ENCODE peak calls at places on chromosomes 16 and 17, in four cellular contexts. One of them, this sample, is unnamed.

GRCh38 chr17:72173475-72174116 is 52.8 kb downstream of the SOX9 start:
- DNase-seq in activated CD8-positive, alpha-beta memory T cell treated with anti-CD3 and anti-CD28 coated beads for 1 hour: no peak
- DNase-seq in stimulated activated CD8-positive, alpha-beta memory T cell treated with anti-CD3 and anti-CD28 coated beads, Interleukin-7, amount 100 ng/mL, for 24 hours: no peak
- DNase-seq in activated naive CD4-positive, alpha-beta T cell: no peak
- DNase-seq in this sample: no peak

GRCh38 chr17:68812876-68813584 is 142.2 kb downstream of the ABCA8 start:
- DNase-seq in activated CD8-positive, alpha-beta memory T cell treated with anti-CD3 and anti-CD28 coated beads for 1 hour: no peak
- DNase-seq in stimulated activated CD8-positive, alpha-beta memory T cell treated with anti-CD3 and anti-CD28 coated beads, Interleukin-7, amount 100 ng/mL, for 24 hours: no peak
- DNase-seq in activated naive CD4-positive, alpha-beta T cell: no peak
- DNase-seq in this sample: no peak

GRCh38 chr16:49969356-49970030 is 55.5 kb upstream of the CNEP1R1 start:
- DNase-seq in activated CD8-positive, alpha-beta memory T cell treated with anti-CD3 and anti-CD28 coated beads for 1 hour: no peak
- DNase-seq in stimulated activated CD8-positive, alpha-beta memory T cell treated with anti-CD3 and anti-CD28 coated beads, Interleukin-7, amount 100 ng/mL, for 24 hours: no peak
- DNase-seq in activated naive CD4-positive, alpha-beta T cell: no peak
- DNase-seq in this sample: no peak

GRCh38 chr16:64453643-64454042 is 668.2 kb downstream of the CDH11 start:
- DNase-seq in activated CD8-positive, alpha-beta memory T cell treated with anti-CD3 and anti-CD28 coated beads for 1 hour: no peak
- DNase-seq in stimulated activated CD8-positive, alpha-beta memory T cell treated with anti-CD3 and anti-CD28 coated beads, Interleukin-7, amount 100 ng/mL, for 24 hours: no peak
- DNase-seq in activated naive CD4-positive, alpha-beta T cell: no peak
- DNase-seq in this sample: no peak

GRCh38 chr16:87740909-87741424 is 24.8 kb downstream of the KLHDC4 start:
- DNase-seq in activated CD8-positive, alpha-beta memory T cell treated with anti-CD3 and anti-CD28 coated beads for 1 hour: no peak
- DNase-seq in stimulated activated CD8-positive, alpha-beta memory T cell treated with anti-CD3 and anti-CD28 coated beads, Interleukin-7, amount 100 ng/mL, for 24 hours: no peak
- DNase-seq in activated naive CD4-positive, alpha-beta T cell: no peak
- DNase-seq in this sample: no peak

GRCh38 chr16:87470332-87470731 is 22.5 kb downstream of the ZCCHC14 start:
- DNase-seq in activated CD8-positive, alpha-beta memory T cell treated with anti-CD3 and anti-CD28 coated beads for 1 hour: no peak
- DNase-seq in stimulated activated CD8-positive, alpha-beta memory T cell treated with anti-CD3 and anti-CD28 coated beads, Interleukin-7, amount 100 ng/mL, for 24 hours: no peak
- DNase-seq in activated naive CD4-positive, alpha-beta T cell: no peak
- DNase-seq in this sample: peak; percentile 57

GRCh38 chr17:73624496-73624988 is 19.7 kb downstream of the SDK2 start:
- DNase-seq in activated CD8-positive, alpha-beta memory T cell treated with anti-CD3 and anti-CD28 coated beads for 1 hour: no peak
- DNase-seq in stimulated activated CD8-positive, alpha-beta memory T cell treated with anti-CD3 and anti-CD28 coated beads, Interleukin-7, amount 100 ng/mL, for 24 hours: no peak
- DNase-seq in activated naive CD4-positive, alpha-beta T cell: no peak
- DNase-seq in this sample: no peak

GRCh38 chr16:4392382-4393242 is 21.0 kb downstream of the VASN start:
- DNase-seq in activated CD8-positive, alpha-beta memory T cell treated with anti-CD3 and anti-CD28 coated beads for 1 hour: no peak
- DNase-seq in stimulated activated CD8-positive, alpha-beta memory T cell treated with anti-CD3 and anti-CD28 coated beads, Interleukin-7, amount 100 ng/mL, for 24 hours: no peak
- DNase-seq in activated naive CD4-positive, alpha-beta T cell: no peak
- DNase-seq in this sample: no peak

GRCh38 chr17:58107306-58107705 is 24.1 kb downstream of the DYNLL2 start:
- DNase-seq in activated CD8-positive, alpha-beta memory T cell treated with anti-CD3 and anti-CD28 coated beads for 1 hour: no peak
- DNase-seq in stimulated activated CD8-positive, alpha-beta memory T cell treated with anti-CD3 and anti-CD28 coated beads, Interleukin-7, amount 100 ng/mL, for 24 hours: no peak
- DNase-seq in activated naive CD4-positive, alpha-beta T cell: no peak
- DNase-seq in this sample: no peak

GRCh38 chr17:67606471-67606870 is 111.3 kb upstream of the NOL11 start:
- DNase-seq in activated CD8-positive, alpha-beta memory T cell treated with anti-CD3 and anti-CD28 coated beads for 1 hour: no peak
- DNase-seq in stimulated activated CD8-positive, alpha-beta memory T cell treated with anti-CD3 and anti-CD28 coated beads, Interleukin-7, amount 100 ng/mL, for 24 hours: no peak
- DNase-seq in activated naive CD4-positive, alpha-beta T cell: no peak
- DNase-seq in this sample: no peak

GRCh38 chr16:57795431-57795878 is 6.8 kb downstream of the KIFC3 start:
- DNase-seq in activated CD8-positive, alpha-beta memory T cell treated with anti-CD3 and anti-CD28 coated beads for 1 hour: no peak
- DNase-seq in stimulated activated CD8-positive, alpha-beta memory T cell treated with anti-CD3 and anti-CD28 coated beads, Interleukin-7, amount 100 ng/mL, for 24 hours: no peak
- DNase-seq in activated naive CD4-positive, alpha-beta T cell: no peak
- DNase-seq in this sample: no peak

GRCh38 chr16:4693956-4694663 is 748 bp downstream of the NUDT16L1 start:
- DNase-seq in activated CD8-positive, alpha-beta memory T cell treated with anti-CD3 and anti-CD28 coated beads for 1 hour: peak; percentile 37
- DNase-seq in stimulated activated CD8-positive, alpha-beta memory T cell treated with anti-CD3 and anti-CD28 coated beads, Interleukin-7, amount 100 ng/mL, for 24 hours: no peak
- DNase-seq in activated naive CD4-positive, alpha-beta T cell: no peak
- DNase-seq in this sample: no peak

GRCh38 chr16:89519881-89520280 is 11.7 kb downstream of the SPG7 start:
- DNase-seq in activated CD8-positive, alpha-beta memory T cell treated with anti-CD3 and anti-CD28 coated beads for 1 hour: no peak
- DNase-seq in stimulated activated CD8-positive, alpha-beta memory T cell treated with anti-CD3 and anti-CD28 coated beads, Interleukin-7, amount 100 ng/mL, for 24 hours: no peak
- DNase-seq in activated naive CD4-positive, alpha-beta T cell: no peak
- DNase-seq in this sample: no peak

GRCh38 chr17:57034807-57035754 is 50.0 kb upstream of the AKAP1 start:
- DNase-seq in activated CD8-positive, alpha-beta memory T cell treated with anti-CD3 and anti-CD28 coated beads for 1 hour: no peak
- DNase-seq in stimulated activated CD8-positive, alpha-beta memory T cell treated with anti-CD3 and anti-CD28 coated beads, Interleukin-7, amount 100 ng/mL, for 24 hours: no peak
- DNase-seq in activated naive CD4-positive, alpha-beta T cell: no peak
- DNase-seq in this sample: no peak

GRCh38 chr17:78255029-78255656 is 23.7 kb downstream of the TMEM235 start:
- DNase-seq in activated CD8-positive, alpha-beta memory T cell treated with anti-CD3 and anti-CD28 coated beads for 1 hour: no peak
- DNase-seq in stimulated activated CD8-positive, alpha-beta memory T cell treated with anti-CD3 and anti-CD28 coated beads, Interleukin-7, amount 100 ng/mL, for 24 hours: no peak
- DNase-seq in activated naive CD4-positive, alpha-beta T cell: no peak
- DNase-seq in this sample: no peak

GRCh38 chr16:55832425-55832787 is 490 bp downstream of the CES1 start:
- DNase-seq in activated CD8-positive, alpha-beta memory T cell treated with anti-CD3 and anti-CD28 coated beads for 1 hour: no peak
- DNase-seq in stimulated activated CD8-positive, alpha-beta memory T cell treated with anti-CD3 and anti-CD28 coated beads, Interleukin-7, amount 100 ng/mL, for 24 hours: no peak
- DNase-seq in activated naive CD4-positive, alpha-beta T cell: no peak
- DNase-seq in this sample: no peak

GRCh38 chr17:40550608-40551007 is 14.7 kb downstream of the CCR7 start:
- DNase-seq in activated CD8-positive, alpha-beta memory T cell treated with anti-CD3 and anti-CD28 coated beads for 1 hour: no peak
- DNase-seq in stimulated activated CD8-positive, alpha-beta memory T cell treated with anti-CD3 and anti-CD28 coated beads, Interleukin-7, amount 100 ng/mL, for 24 hours: no peak
- DNase-seq in activated naive CD4-positive, alpha-beta T cell: no peak
- DNase-seq in this sample: no peak

GRCh38 chr16:56401482-56401881 is 23.9 kb downstream of the AMFR start:
- DNase-seq in activated CD8-positive, alpha-beta memory T cell treated with anti-CD3 and anti-CD28 coated beads for 1 hour: no peak
- DNase-seq in stimulated activated CD8-positive, alpha-beta memory T cell treated with anti-CD3 and anti-CD28 coated beads, Interleukin-7, amount 100 ng/mL, for 24 hours: no peak
- DNase-seq in activated naive CD4-positive, alpha-beta T cell: no peak
- DNase-seq in this sample: no peak

GRCh38 chr17:70048020-70048419 is 27.0 kb upstream of the KCNJ16 start:
- DNase-seq in activated CD8-positive, alpha-beta memory T cell treated with anti-CD3 and anti-CD28 coated beads for 1 hour: no peak
- DNase-seq in stimulated activated CD8-positive, alpha-beta memory T cell treated with anti-CD3 and anti-CD28 coated beads, Interleukin-7, amount 100 ng/mL, for 24 hours: no peak
- DNase-seq in activated naive CD4-positive, alpha-beta T cell: no peak
- DNase-seq in this sample: no peak

GRCh38 chr16:58118801-58119508 is 10.2 kb downstream of the CFAP20 start:
- DNase-seq in activated CD8-positive, alpha-beta memory T cell treated with anti-CD3 and anti-CD28 coated beads for 1 hour: no peak
- DNase-seq in stimulated activated CD8-positive, alpha-beta memory T cell treated with anti-CD3 and anti-CD28 coated beads, Interleukin-7, amount 100 ng/mL, for 24 hours: no peak
- DNase-seq in activated naive CD4-positive, alpha-beta T cell: no peak
- DNase-seq in this sample: no peak

GRCh38 chr16:53530046-53530445 is 27.0 kb upstream of the AKTIP start:
- DNase-seq in activated CD8-positive, alpha-beta memory T cell treated with anti-CD3 and anti-CD28 coated beads for 1 hour: no peak
- DNase-seq in stimulated activated CD8-positive, alpha-beta memory T cell treated with anti-CD3 and anti-CD28 coated beads, Interleukin-7, amount 100 ng/mL, for 24 hours: no peak
- DNase-seq in activated naive CD4-positive, alpha-beta T cell: no peak
- DNase-seq in this sample: no peak

GRCh38 chr16:88633684-88634140 is 4.7 kb upstream of the IL17C start:
- DNase-seq in activated CD8-positive, alpha-beta memory T cell treated with anti-CD3 and anti-CD28 coated beads for 1 hour: peak; percentile 35
- DNase-seq in stimulated activated CD8-positive, alpha-beta memory T cell treated with anti-CD3 and anti-CD28 coated beads, Interleukin-7, amount 100 ng/mL, for 24 hours: no peak
- DNase-seq in activated naive CD4-positive, alpha-beta T cell: no peak
- DNase-seq in this sample: no peak

GRCh38 chr16:54201200-54201599 is 85.4 kb downstream of the IRX3 start:
- DNase-seq in activated CD8-positive, alpha-beta memory T cell treated with anti-CD3 and anti-CD28 coated beads for 1 hour: no peak
- DNase-seq in stimulated activated CD8-positive, alpha-beta memory T cell treated with anti-CD3 and anti-CD28 coated beads, Interleukin-7, amount 100 ng/mL, for 24 hours: no peak
- DNase-seq in activated naive CD4-positive, alpha-beta T cell: no peak
- DNase-seq in this sample: no peak

GRCh38 chr17:15999974-16000827 is 577 bp downstream of the TTC19 start:
- DNase-seq in activated CD8-positive, alpha-beta memory T cell treated with anti-CD3 and anti-CD28 coated beads for 1 hour: no peak
- DNase-seq in stimulated activated CD8-positive, alpha-beta memory T cell treated with anti-CD3 and anti-CD28 coated beads, Interleukin-7, amount 100 ng/mL, for 24 hours: no peak
- DNase-seq in activated naive CD4-positive, alpha-beta T cell: no peak
- DNase-seq in this sample: no peak

GRCh38 chr16:53055603-53056527 is 1.1 kb downstream of the CHD9 start:
- DNase-seq in activated CD8-positive, alpha-beta memory T cell treated with anti-CD3 and anti-CD28 coated beads for 1 hour: no peak
- DNase-seq in stimulated activated CD8-positive, alpha-beta memory T cell treated with anti-CD3 and anti-CD28 coated beads, Interleukin-7, amount 100 ng/mL, for 24 hours: no peak
- DNase-seq in activated naive CD4-positive, alpha-beta T cell: no peak
- DNase-seq in this sample: no peak

GRCh38 chr17:30554839-30555751 is 77.9 kb downstream of the GOSR1 start:
- DNase-seq in activated CD8-positive, alpha-beta memory T cell treated with anti-CD3 and anti-CD28 coated beads for 1 hour: no peak
- DNase-seq in stimulated activated CD8-positive, alpha-beta memory T cell treated with anti-CD3 and anti-CD28 coated beads, Interleukin-7, amount 100 ng/mL, for 24 hours: no peak
- DNase-seq in activated naive CD4-positive, alpha-beta T cell: no peak
- DNase-seq in this sample: no peak

GRCh38 chr16:47565454-47565853 is 104.3 kb downstream of the PHKB start:
- DNase-seq in activated CD8-positive, alpha-beta memory T cell treated with anti-CD3 and anti-CD28 coated beads for 1 hour: no peak
- DNase-seq in stimulated activated CD8-positive, alpha-beta memory T cell treated with anti-CD3 and anti-CD28 coated beads, Interleukin-7, amount 100 ng/mL, for 24 hours: no peak
- DNase-seq in activated naive CD4-positive, alpha-beta T cell: no peak
- DNase-seq in this sample: no peak

GRCh38 chr16:11129378-11129781 is 126.6 kb downstream of the SOCS1 start:
- DNase-seq in activated CD8-positive, alpha-beta memory T cell treated with anti-CD3 and anti-CD28 coated beads for 1 hour: no peak
- DNase-seq in stimulated activated CD8-positive, alpha-beta memory T cell treated with anti-CD3 and anti-CD28 coated beads, Interleukin-7, amount 100 ng/mL, for 24 hours: no peak
- DNase-seq in activated naive CD4-positive, alpha-beta T cell: no peak
- DNase-seq in this sample: no peak

GRCh38 chr17:72984925-72985322 is 107.6 kb downstream of the SLC39A11 start:
- DNase-seq in activated CD8-positive, alpha-beta memory T cell treated with anti-CD3 and anti-CD28 coated beads for 1 hour: no peak
- DNase-seq in stimulated activated CD8-positive, alpha-beta memory T cell treated with anti-CD3 and anti-CD28 coated beads, Interleukin-7, amount 100 ng/mL, for 24 hours: no peak
- DNase-seq in activated naive CD4-positive, alpha-beta T cell: no peak
- DNase-seq in this sample: no peak

GRCh38 chr17:14308636-14308964 is 7.7 kb downstream of the HS3ST3B1 start:
- DNase-seq in activated CD8-positive, alpha-beta memory T cell treated with anti-CD3 and anti-CD28 coated beads for 1 hour: no peak
- DNase-seq in stimulated activated CD8-positive, alpha-beta memory T cell treated with anti-CD3 and anti-CD28 coated beads, Interleukin-7, amount 100 ng/mL, for 24 hours: no peak
- DNase-seq in activated naive CD4-positive, alpha-beta T cell: no peak
- DNase-seq in this sample: no peak

GRCh38 chr16:928526-928925 is 42.3 kb downstream of the LMF1 start:
- DNase-seq in activated CD8-positive, alpha-beta memory T cell treated with anti-CD3 and anti-CD28 coated beads for 1 hour: no peak
- DNase-seq in stimulated activated CD8-positive, alpha-beta memory T cell treated with anti-CD3 and anti-CD28 coated beads, Interleukin-7, amount 100 ng/mL, for 24 hours: no peak
- DNase-seq in activated naive CD4-positive, alpha-beta T cell: no peak
- DNase-seq in this sample: no peak

GRCh38 chr16:31453255-31454204 is 5.8 kb upstream of the ARMC5 start:
- DNase-seq in activated CD8-positive, alpha-beta memory T cell treated with anti-CD3 and anti-CD28 coated beads for 1 hour: no peak
- DNase-seq in stimulated activated CD8-positive, alpha-beta memory T cell treated with anti-CD3 and anti-CD28 coated beads, Interleukin-7, amount 100 ng/mL, for 24 hours: no peak
- DNase-seq in activated naive CD4-positive, alpha-beta T cell: no peak
- DNase-seq in this sample: no peak

GRCh38 chr17:79444226-79444625 is 166.6 kb downstream of the RBFOX3 start:
- DNase-seq in activated CD8-positive, alpha-beta memory T cell treated with anti-CD3 and anti-CD28 coated beads for 1 hour: no peak
- DNase-seq in stimulated activated CD8-positive, alpha-beta memory T cell treated with anti-CD3 and anti-CD28 coated beads, Interleukin-7, amount 100 ng/mL, for 24 hours: no peak
- DNase-seq in activated naive CD4-positive, alpha-beta T cell: no peak
- DNase-seq in this sample: no peak

GRCh38 chr16:58732545-58733247 is 1.4 kb downstream of the GOT2 start:
- DNase-seq in activated CD8-positive, alpha-beta memory T cell treated with anti-CD3 and anti-CD28 coated beads for 1 hour: no peak
- DNase-seq in stimulated activated CD8-positive, alpha-beta memory T cell treated with anti-CD3 and anti-CD28 coated beads, Interleukin-7, amount 100 ng/mL, for 24 hours: no peak
- DNase-seq in activated naive CD4-positive, alpha-beta T cell: no peak
- DNase-seq in this sample: no peak